ENCODE peak calls at places on chromosomes 7 and 10, in five cellular contexts. One of them, this sample, is unnamed. For H3K4me1, the result is how much of the 10 kb centered on the place peaks cover.

GRCh38 chr7:134892002-134892693 is 94.2 kb upstream of the AGBL3 start:
- DNase-seq in GM23248: peak
- DNase-seq in tibial nerve: peak
- DNase-seq in A673: no peak
- DNase-seq in sigmoid colon: no peak
- DNase-seq in this sample: no peak

GRCh38 chr7:7932553-7932952 is 36.0 kb upstream of the GLCCI1 start:
- DNase-seq in A673: no peak
- DNase-seq in GM23248: no peak
- DNase-seq in sigmoid colon: no peak
- DNase-seq in tibial nerve: no peak
- DNase-seq in this sample: no peak

GRCh38 chr10:114301177-114301576 is 62.1 kb downstream of the VWA2 start:
- DNase-seq in GM23248: no peak
- DNase-seq in sigmoid colon: peak
- DNase-seq in tibial nerve: no peak
- DNase-seq in A673: no peak
- DNase-seq in this sample: no peak

GRCh38 chr10:26215923-26216576 is 524 bp upstream of the GAD2 start:
- DNase-seq in GM23248: peak
- DNase-seq in tibial nerve: no peak
- DNase-seq in A673: peak
- DNase-seq in sigmoid colon: no peak
- DNase-seq in this sample: peak

GRCh38 chr7:2575733-2576350 is 17.1 kb downstream of the IQCE start:
- DNase-seq in A673: no peak
- DNase-seq in GM23248: no peak
- DNase-seq in sigmoid colon: no peak
- DNase-seq in tibial nerve: no peak
- DNase-seq in this sample: no peak

GRCh38 chr10:7700577-7701125 is 2.5 kb upstream of the ITIH2 start:
- DNase-seq in A673: no peak
- DNase-seq in GM23248: peak
- DNase-seq in sigmoid colon: no peak
- DNase-seq in tibial nerve: no peak
- DNase-seq in this sample: no peak

GRCh38 chr7:77482015-77482414 is 55.1 kb upstream of the PTPN12 start:
- DNase-seq in GM23248: peak
- DNase-seq in sigmoid colon: no peak
- DNase-seq in tibial nerve: no peak
- DNase-seq in A673: peak
- DNase-seq in this sample: no peak

GRCh38 chr7:51031791-51032484 is 249.2 kb upstream of the GRB10 start:
- DNase-seq in tibial nerve: no peak
- DNase-seq in A673: no peak
- DNase-seq in sigmoid colon: no peak
- DNase-seq in GM23248: no peak
- DNase-seq in this sample: no peak

GRCh38 chr7:16295558-16295957 is 125.8 kb downstream of the CRPPA start:
- DNase-seq in A673: no peak
- DNase-seq in sigmoid colon: no peak
- DNase-seq in tibial nerve: no peak
- DNase-seq in GM23248: no peak
- DNase-seq in this sample: no peak

GRCh38 chr10:35079267-35079666 is 10.9 kb downstream of the CUL2 start:
- DNase-seq in tibial nerve: no peak
- DNase-seq in GM23248: peak
- DNase-seq in sigmoid colon: no peak
- DNase-seq in A673: no peak
- DNase-seq in this sample: no peak

GRCh38 chr10:14329609-14330246 is 996 bp downstream of the FRMD4A start:
- DNase-seq in tibial nerve: no peak
- DNase-seq in A673: no peak
- DNase-seq in sigmoid colon: no peak
- DNase-seq in GM23248: no peak
- DNase-seq in this sample: peak

GRCh38 chr10:8979976-8980375 is 925.5 kb downstream of the GATA3 start:
- DNase-seq in sigmoid colon: no peak
- DNase-seq in A673: no peak
- DNase-seq in tibial nerve: no peak
- DNase-seq in GM23248: no peak
- DNase-seq in this sample: no peak

GRCh38 chr7:119545118-119545517 is 727.9 kb upstream of the KCND2 start:
- DNase-seq in GM23248: no peak
- DNase-seq in tibial nerve: no peak
- DNase-seq in A673: no peak
- DNase-seq in sigmoid colon: no peak
- DNase-seq in this sample: no peak

GRCh38 chr7:4177001-4177400 is 505.1 kb upstream of the FOXK1 start:
- DNase-seq in sigmoid colon: no peak
- DNase-seq in GM23248: no peak
- DNase-seq in tibial nerve: no peak
- DNase-seq in A673: no peak
- DNase-seq in this sample: no peak

GRCh38 chr10:95276367-95277200 is 14.2 kb downstream of the PDLIM1 start:
- DNase-seq in GM23248: peak
- DNase-seq in A673: no peak
- DNase-seq in tibial nerve: no peak
- DNase-seq in sigmoid colon: no peak
- DNase-seq in this sample: no peak
- H3K4me1 ChIP-seq in GM23248: half or more
- H3K4me1 ChIP-seq in A673: under half
- H3K4me1 ChIP-seq in tibial nerve: under half
- H3K4me1 ChIP-seq in sigmoid colon: under half
- H3K4me1 ChIP-seq in this sample: under half

GRCh38 chr7:105677803-105678583 is 96.7 kb upstream of the EFCAB10 start:
- DNase-seq in GM23248: peak
- DNase-seq in A673: peak
- DNase-seq in sigmoid colon: no peak
- DNase-seq in tibial nerve: peak
- DNase-seq in this sample: no peak
- H3K4me1 ChIP-seq in GM23248: under half
- H3K4me1 ChIP-seq in A673: half or more
- H3K4me1 ChIP-seq in sigmoid colon: half or more
- H3K4me1 ChIP-seq in tibial nerve: half or more
- H3K4me1 ChIP-seq in this sample: half or more

DNA sequence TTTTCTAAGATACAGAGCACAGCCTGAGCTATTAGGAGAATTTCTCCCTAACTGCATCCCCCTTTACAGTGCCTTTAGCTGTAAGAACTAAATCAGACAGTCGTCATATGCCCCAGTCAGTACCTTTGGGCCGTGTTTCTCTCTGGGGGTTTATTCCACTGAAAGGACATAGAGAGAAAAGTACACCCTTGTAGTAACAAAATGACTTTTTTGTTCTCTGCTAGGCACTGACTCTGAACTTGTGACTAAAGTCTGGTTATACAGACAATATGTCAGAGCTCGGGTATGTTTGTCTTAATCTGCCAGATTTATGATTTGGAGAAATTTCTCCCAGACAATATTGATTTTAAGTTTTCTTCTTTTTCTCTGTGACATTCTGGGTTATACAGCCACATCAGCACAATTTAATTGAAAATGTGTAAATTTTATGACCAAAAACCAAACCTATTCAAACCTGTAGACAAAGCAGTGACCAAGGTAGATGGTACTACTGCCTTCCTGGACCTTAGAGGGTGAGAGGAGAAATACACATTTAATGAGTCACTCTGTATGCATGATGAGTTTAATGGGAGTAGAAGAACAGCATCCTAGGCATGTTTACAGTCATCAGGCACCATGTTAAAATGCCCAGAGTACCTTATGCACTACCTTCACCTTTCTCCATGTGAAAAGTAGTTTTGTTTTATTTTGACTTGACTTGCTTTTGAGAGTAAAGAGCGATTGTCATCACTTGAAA is 156.1 kb upstream of the PLXDC2 start:
- DNase-seq in sigmoid colon: no peak
- DNase-seq in A673: no peak
- DNase-seq in tibial nerve: no peak
- DNase-seq in GM23248: peak
- DNase-seq in this sample: no peak
- H3K4me1 ChIP-seq in sigmoid colon: under half
- H3K4me1 ChIP-seq in A673: under half
- H3K4me1 ChIP-seq in tibial nerve: under half
- H3K4me1 ChIP-seq in GM23248: under half
- H3K4me1 ChIP-seq in this sample: under half

DNA sequence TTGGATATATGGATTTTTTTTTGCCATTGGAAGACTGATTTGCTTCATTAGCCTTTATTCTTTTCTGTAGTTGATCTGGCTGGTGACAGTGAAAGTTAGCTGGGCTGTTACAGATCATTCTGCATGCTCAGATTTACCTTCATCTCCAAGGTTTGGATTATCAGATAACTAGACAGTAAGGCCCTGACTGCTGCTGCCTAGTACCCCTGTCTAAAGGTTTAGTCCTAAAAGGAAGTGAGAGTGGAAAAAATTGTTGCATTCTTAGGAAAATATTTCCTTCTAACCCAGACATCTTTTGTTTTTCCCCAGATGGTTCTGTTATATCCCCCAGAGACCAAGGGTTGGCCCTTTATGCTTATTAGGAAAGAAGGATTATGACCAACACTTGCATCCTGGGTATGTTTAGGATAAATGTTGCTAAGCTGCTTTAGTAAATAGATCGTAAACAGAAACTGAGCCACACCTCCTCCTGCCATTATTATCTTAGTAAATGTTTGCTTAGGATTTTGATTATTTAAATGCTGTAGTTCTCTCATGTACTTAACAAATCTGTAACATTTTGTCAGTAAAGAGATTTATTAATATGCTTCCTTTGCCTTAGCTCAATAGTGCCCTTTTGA is 44.3 kb downstream of the MCU start:
- DNase-seq in sigmoid colon: no peak
- DNase-seq in GM23248: peak
- DNase-seq in tibial nerve: no peak
- DNase-seq in A673: peak
- DNase-seq in this sample: no peak
- H3K4me1 ChIP-seq in sigmoid colon: half or more
- H3K4me1 ChIP-seq in GM23248: under half
- H3K4me1 ChIP-seq in tibial nerve: under half
- H3K4me1 ChIP-seq in A673: under half
- H3K4me1 ChIP-seq in this sample: under half

This sample was measured in GM23338.